ENCODE peak calls at places on chromosomes 16 and 17, in four cellular contexts. T is aorta; E is ascending aorta; G is CD8-positive, alpha-beta T cell. H is an unnamed sample. For H3K27me3, H3K36me3 and H3K4me1, the result is how much of the 10 kb centered on the place peaks cover.

GRCh38 chr16:1745181-1745899 is 26.0 kb downstream of the NME3 start:
- DNase-seq in E (no peak), T (no peak), G (no peak), H (no peak)

GRCh38 chr17:33163827-33164555 is 129.1 kb downstream of the ASIC2 start:
- DNase-seq in G (no peak), T (no peak), E (no peak), H (no peak)

GRCh38 chr17:74049167-74049797 is 154.2 kb upstream of the RPL38 start:
- DNase-seq in T (no peak), G (no peak), E (no peak), H (no peak)

GRCh38 chr17:13087802-13088201 is 70.0 kb upstream of the ELAC2 start:
- DNase-seq in G (no peak), E (no peak), T (no peak), H (no peak)

GRCh38 chr16:50884066-50884860 is 142.4 kb downstream of the CYLD start:
- DNase-seq in G (no peak), T (no peak), E (no peak), H (no peak)

GRCh38 chr16:89417352-89417751 is 73.0 kb downstream of the ANKRD11 start:
- DNase-seq in G (no peak), E (no peak), T (no peak), H (peak)

GRCh38 chr17:73757324-73757942 is 113.2 kb upstream of the SDK2 start:
- DNase-seq in T (no peak), E (no peak), G (no peak), H (no peak)

GRCh38 chr17:8320990-8321389 is 10.9 kb downstream of the ARHGEF15 start:
- DNase-seq in E (no peak), G (no peak), T (no peak), H (no peak)

GRCh38 chr16:30697264-30698138 is 1.5 kb upstream of the SRCAP start:
- DNase-seq in T (no peak), G (no peak), E (no peak), H (peak)

GRCh38 chr17:38676706-38677504 is 2.1 kb upstream of the EPOP start:
- DNase-seq in T (peak), G (peak), E (peak), H (peak)

GRCh38 chr17:79457376-79457775 is 153.5 kb downstream of the RBFOX3 start:
- DNase-seq in G (no peak), T (no peak), E (no peak), H (no peak)

GRCh38 chr16:11072420-11073153 is 128.2 kb downstream of the CLEC16A start:
- DNase-seq in T (no peak), E (no peak), G (no peak), H (no peak)

GRCh38 chr16:24906199-24906808 is 60.5 kb downstream of the SLC5A11 start:
- DNase-seq in T (no peak), G (no peak), E (no peak), H (no peak)

GRCh38 chr17:41073676-41074075 is 8.0 kb upstream of the KRTAP2-4 start:
- DNase-seq in T (no peak), E (no peak), G (no peak), H (no peak)

GRCh38 chr16:6570520-6570919 is 762.1 kb upstream of the RBFOX1 start:
- DNase-seq in T (no peak), G (no peak), E (no peak), H (no peak)

GRCh38 chr16:3536271-3536671 is 35.5 kb downstream of the CLUAP1 start:
- DNase-seq in E (no peak), T (no peak), G (no peak), H (no peak)

GRCh38 chr17:73203135-73203787 is 10.4 kb downstream of the COG1 start:
- DNase-seq in G (no peak), T (no peak), E (no peak), H (no peak)

GRCh38 chr16:57188711-57189002 is 2.5 kb downstream of the RSPRY1 start:
- DNase-seq in G (no peak), T (no peak), E (no peak), H (no peak)

GRCh38 chr17:7988750-7989178 is 13.7 kb upstream of the GUCY2D start:
- DNase-seq in T (no peak), E (no peak), G (no peak), H (no peak)

GRCh38 chr16:54282202-54282922 is 4.2 kb downstream of the IRX3 start:
- DNase-seq in G (no peak), E (no peak), T (peak), H (peak)

GRCh38 chr17:1077536-1078061 is 80.7 kb downstream of the TIMM22 start:
- DNase-seq in G (no peak), T (no peak), E (no peak), H (no peak)
- H3K27me3 ChIP-seq in G (under half), T (under half), E (under half), H (under half)

GRCh38 chr17:82939213-82940030 is 99.6 kb upstream of the ZNF750 start:
- DNase-seq in G (no peak), T (no peak), E (no peak), H (peak)

GRCh38 chr17:82938486-82939212 is 98.8 kb upstream of the ZNF750 start:
- DNase-seq in G (no peak), T (peak), E (no peak), H (peak)

GRCh38 chr17:82942166-82943130 is 102.6 kb upstream of the ZNF750 start:
- DNase-seq in E (no peak), G (no peak), T (no peak), H (peak)

GRCh38 chr17:82941021-82942001 is 101.5 kb upstream of the ZNF750 start:
- DNase-seq in T (peak), G (no peak), E (no peak), H (peak)

DNA sequence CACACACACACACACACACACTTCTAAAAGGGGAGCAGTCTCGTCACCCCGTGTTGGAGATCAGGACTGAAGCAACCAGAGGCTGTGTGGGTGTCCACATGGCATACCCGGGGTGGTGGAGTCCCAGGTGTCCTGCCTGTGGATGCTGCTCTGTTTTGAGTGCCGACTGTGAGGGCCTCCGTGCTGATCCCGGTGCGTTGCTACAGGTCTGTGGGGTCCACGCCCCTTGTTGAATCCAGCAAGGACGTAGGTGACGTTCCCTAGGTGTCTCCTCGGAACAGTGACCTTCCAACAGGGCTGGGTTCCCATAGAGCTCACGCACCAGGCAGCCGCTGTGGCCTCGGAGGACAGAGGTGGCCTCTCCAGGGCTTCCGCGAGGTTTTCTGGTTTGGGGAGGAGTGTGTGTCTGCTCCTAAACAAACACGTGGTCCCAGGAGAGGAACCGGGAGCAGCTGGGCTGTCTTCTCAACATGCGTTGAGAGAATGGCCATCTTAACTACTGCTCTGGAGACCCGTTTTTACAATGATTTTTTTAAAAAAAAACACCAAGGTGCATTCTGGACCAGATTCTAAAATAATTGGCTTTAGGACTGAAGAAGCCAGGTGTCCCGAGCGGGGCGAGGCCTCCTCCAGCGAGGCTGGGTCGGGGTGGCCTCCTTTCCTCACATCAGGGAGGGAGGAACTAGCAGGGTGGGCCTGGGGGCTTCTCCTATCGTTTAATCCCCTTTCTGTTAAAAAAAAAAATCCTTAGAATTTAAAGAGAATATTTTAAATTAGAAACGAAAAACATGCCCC is 100.6 kb upstream of the ZNF750 start:
- DNase-seq in G (no peak), E (no peak), T (no peak), H (peak)
- H3K36me3 ChIP-seq in G (under half), E (half or more), T (under half), H (under half)

GRCh38 chr17:76485569-76485968 is 15.7 kb downstream of the RHBDF2 start:
- DNase-seq in G (no peak), E (peak), T (peak), H (no peak)

GRCh38 chr17:76480676-76481075 is 13.3 kb downstream of the AANAT start:
- DNase-seq in T (no peak), G (peak), E (no peak), H (no peak)

GRCh38 chr17:76487451-76488192 is 13.6 kb downstream of the RHBDF2 start:
- DNase-seq in E (no peak), T (no peak), G (no peak), H (no peak)

GRCh38 chr17:76481091-76481655 is 13.8 kb downstream of the AANAT start:
- DNase-seq in E (no peak), G (no peak), T (no peak), H (no peak)

DNA sequence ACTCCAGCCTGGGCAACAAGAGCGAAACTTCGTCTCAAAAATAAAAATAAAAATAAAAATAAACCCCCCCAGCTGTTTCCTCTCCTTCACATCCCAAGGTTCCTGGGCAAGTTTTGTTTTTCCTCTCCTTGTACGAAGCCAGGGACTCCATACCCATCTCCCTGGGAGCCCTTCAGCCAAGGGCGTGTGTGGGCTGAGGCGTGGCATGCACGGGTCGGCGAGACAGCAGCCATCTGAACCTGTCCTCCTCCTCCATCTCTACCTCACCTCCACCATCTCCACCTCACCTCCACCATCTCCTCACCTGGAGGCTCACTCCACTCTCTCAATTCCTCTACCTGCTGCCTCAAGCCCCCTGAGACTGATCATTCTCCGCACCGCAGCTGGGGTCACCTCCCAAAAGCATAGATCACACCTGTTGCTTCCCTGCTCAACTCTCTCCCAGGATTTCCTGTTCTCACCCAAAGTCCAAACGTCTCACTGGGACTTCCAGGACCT is 16.9 kb downstream of the AANAT start:
- DNase-seq in G (no peak), E (no peak), T (no peak), H (no peak)
- H3K4me1 ChIP-seq in G (under half), E (under half), T (under half), H (under half)

DNA sequence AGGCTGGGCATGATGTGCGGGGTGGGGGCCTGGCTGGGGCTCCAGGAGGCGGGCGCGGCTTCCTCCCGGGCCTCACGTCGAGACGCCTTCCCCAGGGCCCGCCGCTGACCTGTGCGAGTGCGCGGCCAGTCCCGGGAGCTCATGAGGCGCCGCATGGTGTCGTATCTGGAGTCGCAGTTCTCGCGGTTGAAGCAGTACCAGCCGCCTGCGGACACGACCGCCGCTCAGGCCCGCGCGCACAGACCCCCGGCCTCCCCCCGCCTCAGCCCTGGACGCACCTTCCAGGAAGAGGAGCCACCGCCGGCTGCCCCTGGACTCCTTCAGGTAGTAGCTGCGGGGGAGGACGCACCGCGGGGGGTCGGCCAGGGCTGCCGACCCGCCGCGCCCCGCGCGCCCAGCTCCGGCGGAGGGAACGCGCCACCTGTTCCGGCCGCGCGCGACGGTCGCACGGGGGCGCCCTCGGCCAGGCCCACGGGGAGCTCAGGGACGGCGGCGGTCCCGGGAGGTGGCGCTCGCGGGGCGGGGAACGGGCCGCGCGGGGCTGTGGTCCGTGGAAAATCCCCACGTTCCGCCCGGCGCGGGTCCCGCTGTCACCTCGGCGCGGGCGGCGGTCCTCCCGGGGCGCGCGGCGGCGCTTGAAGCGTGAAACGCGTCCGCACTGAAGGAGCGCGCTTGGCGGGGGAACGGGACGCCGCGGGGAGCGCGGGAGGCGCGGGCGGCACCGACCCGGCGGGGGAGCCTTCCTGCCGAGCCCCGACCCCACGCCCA is 1.4 kb downstream of the NOTUM start:
- DNase-seq in G (peak), E (no peak), T (peak), H (peak)
- H3K27me3 ChIP-seq in G (under half), E (under half), T (under half), H (under half)

GRCh38 chr16:27498020-27498419 is 51.7 kb downstream of the GTF3C1 start:
- DNase-seq in G (no peak), T (no peak), E (no peak), H (no peak)
- H3K36me3 ChIP-seq in G (under half), T (under half), E (half or more), H (under half)

DNA sequence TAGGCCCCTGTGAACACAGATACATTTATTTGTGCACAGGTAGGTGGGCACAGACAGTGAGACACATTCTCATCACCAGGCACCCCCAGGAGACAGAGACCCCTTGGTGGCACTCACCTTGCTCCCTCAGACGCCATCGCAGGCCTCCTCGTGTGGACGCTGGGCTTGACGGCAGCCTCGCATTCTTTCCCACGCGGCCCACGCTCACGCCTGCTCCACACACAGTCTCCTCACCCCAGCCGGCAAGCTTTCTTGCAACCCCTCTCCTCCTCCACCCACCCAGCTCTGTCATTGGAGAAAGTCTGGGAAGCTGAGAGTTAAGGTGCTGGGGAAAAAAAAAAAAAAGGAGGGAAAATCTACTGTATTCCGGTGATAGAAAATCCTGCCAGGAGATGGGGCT is 14.8 kb downstream of the SGCA start:
- DNase-seq in T (peak), E (no peak), G (no peak), H (peak)
- H3K4me1 ChIP-seq in T (under half), E (under half), G (under half), H (under half)

GRCh38 chr17:28274591-28275265 is 44.3 kb upstream of the TMEM97 start:
- DNase-seq in G (no peak), T (no peak), E (no peak), H (no peak)
- H3K27me3 ChIP-seq in G (under half), T (under half), E (under half), H (under half)

H was measured in right lobe of liver.